ENCODE peak calls at places on chromosomes 5 and 9, in seven cellular contexts. C is M059J; A is Kasumi-1; N is HS-27A; O is cardiac fibroblast; S is activated CD4-positive, alpha-beta T cell treated with anti-CD3 and anti-CD28 coated beads, Interleukin-2, amount 50 U/mL, for 1 hour; B is sigmoid colon. Q is an unnamed sample.

GRCh38 chr5:168976311-168976893 is 324.5 kb downstream of the SLIT3 start:
- DNase-seq in C (no peak), A (no peak), N (no peak), O (no peak), S (no peak), B (no peak), Q (peak; percentile 38)

GRCh38 chr5:56638061-56638621 is 177.2 kb upstream of the MAP3K1 start:
- DNase-seq in C (peak; percentile 42), A (no peak), N (no peak), O (no peak), S (no peak), B (no peak), Q (no peak)

GRCh38 chr5:175457466-175457865 is 13.5 kb upstream of the DRD1 start:
- DNase-seq in C (peak; percentile 84), A (no peak), N (no peak), O (no peak), S (no peak), B (no peak), Q (no peak)

GRCh38 chr5:73268826-73269225 is 95.8 kb downstream of the TMEM174 start:
- DNase-seq in C (no peak), A (no peak), N (no peak), O (no peak), S (no peak), B (no peak), Q (no peak)

GRCh38 chr5:92594031-92594430 is 987.0 kb downstream of the NR2F1-AS1 start:
- DNase-seq in C (no peak), A (no peak), N (no peak), O (no peak), S (no peak), B (no peak), Q (no peak)

GRCh38 chr5:131393498-131393968 is 129.7 kb downstream of the CDC42SE2 start:
- DNase-seq in C (no peak), A (no peak), N (no peak), O (peak; percentile 38), S (no peak), B (no peak), Q (peak; percentile 55)

GRCh38 chr9:38622961-38623360 is 2.6 kb upstream of the ANKRD18A start:
- DNase-seq in C (no peak), A (peak; percentile 10), N (no peak), O (no peak), S (no peak), B (no peak), Q (no peak)

GRCh38 chr5:76701298-76701697 is 14.6 kb upstream of the F2R start:
- DNase-seq in C (peak; percentile 88), A (no peak), N (no peak), O (peak; percentile 91), S (no peak), B (no peak), Q (peak; percentile 89)

GRCh38 chr9:14222149-14222835 is 91.6 kb downstream of the NFIB start:
- DNase-seq in C (no peak), A (no peak), N (no peak), O (no peak), S (no peak), B (no peak), Q (no peak)

GRCh38 chr5:111984044-111984443 is 227.1 kb upstream of the NREP start:
- DNase-seq in C (peak; percentile 98), A (no peak), N (no peak), O (peak; percentile 88), S (no peak), B (no peak), Q (peak; percentile 90)

GRCh38 chr5:81830602-81831001 is 79.7 kb upstream of the SSBP2 start:
- DNase-seq in C (no peak), A (peak; percentile 74), N (no peak), O (no peak), S (no peak), B (no peak), Q (no peak)

GRCh38 chr9:131635285-131635684 is 90.0 kb downstream of the PRRT1B start:
- DNase-seq in C (peak; percentile 98), A (peak; percentile 89), N (peak; percentile 53), O (peak; percentile 96), S (peak; percentile 72), B (peak; percentile 94), Q (peak; percentile 95)

GRCh38 chr5:73826301-73826700 is 200.3 kb downstream of the ARHGEF28 start:
- DNase-seq in C (no peak), A (no peak), N (no peak), O (no peak), S (no peak), B (no peak), Q (no peak)

GRCh38 chr5:92119110-92119509 is 736.0 kb upstream of the ARRDC3 start:
- DNase-seq in C (no peak), A (no peak), N (no peak), O (no peak), S (no peak), B (no peak), Q (no peak)

GRCh38 chr9:98372077-98372812 is 116.8 kb upstream of the TBC1D2 start:
- DNase-seq in C (no peak), A (no peak), N (no peak), O (no peak), S (no peak), B (peak; percentile 68), Q (no peak)

GRCh38 chr5:171405615-171406014 is 13.8 kb upstream of the FGF18 start:
- DNase-seq in C (no peak), A (peak; percentile 70), N (no peak), O (peak; percentile 45), S (no peak), B (no peak), Q (no peak)

GRCh38 chr5:34499001-34499734 is 157.0 kb upstream of the RAI14 start:
- DNase-seq in C (peak; percentile 94), A (peak; percentile 78), N (no peak), O (peak; percentile 60), S (no peak), B (no peak), Q (peak; percentile 82)

Q was measured in astrocyte of the spinal cord.